ENCODE peak calls at places on chromosomes 1 and 21, in eight cellular contexts. One of them, this sample, is unnamed.

GRCh38 chr1:99240621-99241020 is 23.7 kb upstream of the PLPPR4 start:
- DNase-seq in stimulated activated CD4-positive, alpha-beta T cell treated with anti-CD3 and anti-CD28 coated beads, Interleukin-1b, Interleukin-23, amount 100 ng/mL, for 1 hour: no peak
- DNase-seq in upper lobe of left lung: no peak
- DNase-seq in activated naive CD8-positive, alpha-beta T cell treated with anti-CD3 and anti-CD28 coated beads for 36 hours: no peak
- DNase-seq in MCF 10A: no peak
- DNase-seq in stimulated activated CD8-positive, alpha-beta memory T cell treated with anti-CD3 and anti-CD28 coated beads, Interleukin-15, amount 100 ng/mL, for 4 hours: no peak
- DNase-seq in HFF-Myc: no peak
- DNase-seq in aorta: no peak
- DNase-seq in this sample: no peak

GRCh38 chr1:29282924-29283803 is 46.8 kb downstream of the PTPRU start:
- DNase-seq in stimulated activated CD4-positive, alpha-beta T cell treated with anti-CD3 and anti-CD28 coated beads, Interleukin-1b, Interleukin-23, amount 100 ng/mL, for 1 hour: no peak
- DNase-seq in upper lobe of left lung: peak
- DNase-seq in activated naive CD8-positive, alpha-beta T cell treated with anti-CD3 and anti-CD28 coated beads for 36 hours: peak
- DNase-seq in MCF 10A: peak
- DNase-seq in stimulated activated CD8-positive, alpha-beta memory T cell treated with anti-CD3 and anti-CD28 coated beads, Interleukin-15, amount 100 ng/mL, for 4 hours: no peak
- DNase-seq in HFF-Myc: no peak
- DNase-seq in aorta: peak
- DNase-seq in this sample: peak

GRCh38 chr1:201506573-201507567 is at the start of gene CSRP1:
- DNase-seq in stimulated activated CD4-positive, alpha-beta T cell treated with anti-CD3 and anti-CD28 coated beads, Interleukin-1b, Interleukin-23, amount 100 ng/mL, for 1 hour: peak
- DNase-seq in upper lobe of left lung: peak
- DNase-seq in activated naive CD8-positive, alpha-beta T cell treated with anti-CD3 and anti-CD28 coated beads for 36 hours: peak
- DNase-seq in MCF 10A: peak
- DNase-seq in stimulated activated CD8-positive, alpha-beta memory T cell treated with anti-CD3 and anti-CD28 coated beads, Interleukin-15, amount 100 ng/mL, for 4 hours: peak
- DNase-seq in HFF-Myc: no peak
- DNase-seq in aorta: peak
- DNase-seq in this sample: peak

GRCh38 chr1:201190624-201191051 is at the start of gene IGFN1:
- DNase-seq in stimulated activated CD4-positive, alpha-beta T cell treated with anti-CD3 and anti-CD28 coated beads, Interleukin-1b, Interleukin-23, amount 100 ng/mL, for 1 hour: no peak
- DNase-seq in upper lobe of left lung: peak
- DNase-seq in activated naive CD8-positive, alpha-beta T cell treated with anti-CD3 and anti-CD28 coated beads for 36 hours: no peak
- DNase-seq in MCF 10A: no peak
- DNase-seq in stimulated activated CD8-positive, alpha-beta memory T cell treated with anti-CD3 and anti-CD28 coated beads, Interleukin-15, amount 100 ng/mL, for 4 hours: no peak
- DNase-seq in HFF-Myc: no peak
- DNase-seq in aorta: no peak
- DNase-seq in this sample: no peak

GRCh38 chr21:32753818-32754610 is 17.5 kb downstream of the PAXBP1 start:
- DNase-seq in stimulated activated CD4-positive, alpha-beta T cell treated with anti-CD3 and anti-CD28 coated beads, Interleukin-1b, Interleukin-23, amount 100 ng/mL, for 1 hour: no peak
- DNase-seq in upper lobe of left lung: no peak
- DNase-seq in activated naive CD8-positive, alpha-beta T cell treated with anti-CD3 and anti-CD28 coated beads for 36 hours: no peak
- DNase-seq in MCF 10A: peak
- DNase-seq in stimulated activated CD8-positive, alpha-beta memory T cell treated with anti-CD3 and anti-CD28 coated beads, Interleukin-15, amount 100 ng/mL, for 4 hours: no peak
- DNase-seq in HFF-Myc: no peak
- DNase-seq in aorta: no peak
- DNase-seq in this sample: peak

GRCh38 chr1:20483833-20484525 is 2.0 kb downstream of the CAMK2N1 start:
- DNase-seq in stimulated activated CD4-positive, alpha-beta T cell treated with anti-CD3 and anti-CD28 coated beads, Interleukin-1b, Interleukin-23, amount 100 ng/mL, for 1 hour: no peak
- DNase-seq in upper lobe of left lung: peak
- DNase-seq in activated naive CD8-positive, alpha-beta T cell treated with anti-CD3 and anti-CD28 coated beads for 36 hours: no peak
- DNase-seq in MCF 10A: peak
- DNase-seq in stimulated activated CD8-positive, alpha-beta memory T cell treated with anti-CD3 and anti-CD28 coated beads, Interleukin-15, amount 100 ng/mL, for 4 hours: no peak
- DNase-seq in HFF-Myc: no peak
- DNase-seq in aorta: no peak
- DNase-seq in this sample: no peak

GRCh38 chr1:159250817-159251216 is 46.1 kb downstream of the ACKR1 start:
- DNase-seq in stimulated activated CD4-positive, alpha-beta T cell treated with anti-CD3 and anti-CD28 coated beads, Interleukin-1b, Interleukin-23, amount 100 ng/mL, for 1 hour: no peak
- DNase-seq in upper lobe of left lung: no peak
- DNase-seq in activated naive CD8-positive, alpha-beta T cell treated with anti-CD3 and anti-CD28 coated beads for 36 hours: no peak
- DNase-seq in MCF 10A: no peak
- DNase-seq in stimulated activated CD8-positive, alpha-beta memory T cell treated with anti-CD3 and anti-CD28 coated beads, Interleukin-15, amount 100 ng/mL, for 4 hours: no peak
- DNase-seq in HFF-Myc: no peak
- DNase-seq in aorta: no peak
- DNase-seq in this sample: no peak

GRCh38 chr1:19811206-19811851 is 3.8 kb downstream of the RNF186 start:
- DNase-seq in stimulated activated CD4-positive, alpha-beta T cell treated with anti-CD3 and anti-CD28 coated beads, Interleukin-1b, Interleukin-23, amount 100 ng/mL, for 1 hour: no peak
- DNase-seq in upper lobe of left lung: no peak
- DNase-seq in activated naive CD8-positive, alpha-beta T cell treated with anti-CD3 and anti-CD28 coated beads for 36 hours: peak
- DNase-seq in MCF 10A: peak
- DNase-seq in stimulated activated CD8-positive, alpha-beta memory T cell treated with anti-CD3 and anti-CD28 coated beads, Interleukin-15, amount 100 ng/mL, for 4 hours: no peak
- DNase-seq in HFF-Myc: no peak
- DNase-seq in aorta: peak
- DNase-seq in this sample: no peak

GRCh38 chr1:19010995-19011696 is 54.7 kb upstream of the IFFO2 start:
- DNase-seq in stimulated activated CD4-positive, alpha-beta T cell treated with anti-CD3 and anti-CD28 coated beads, Interleukin-1b, Interleukin-23, amount 100 ng/mL, for 1 hour: peak
- DNase-seq in upper lobe of left lung: peak
- DNase-seq in activated naive CD8-positive, alpha-beta T cell treated with anti-CD3 and anti-CD28 coated beads for 36 hours: peak
- DNase-seq in MCF 10A: peak
- DNase-seq in stimulated activated CD8-positive, alpha-beta memory T cell treated with anti-CD3 and anti-CD28 coated beads, Interleukin-15, amount 100 ng/mL, for 4 hours: peak
- DNase-seq in HFF-Myc: peak
- DNase-seq in aorta: peak
- DNase-seq in this sample: peak

GRCh38 chr1:245060684-245061374 is 94.0 kb upstream of the KIF26B start:
- DNase-seq in stimulated activated CD4-positive, alpha-beta T cell treated with anti-CD3 and anti-CD28 coated beads, Interleukin-1b, Interleukin-23, amount 100 ng/mL, for 1 hour: no peak
- DNase-seq in upper lobe of left lung: no peak
- DNase-seq in activated naive CD8-positive, alpha-beta T cell treated with anti-CD3 and anti-CD28 coated beads for 36 hours: no peak
- DNase-seq in MCF 10A: no peak
- DNase-seq in stimulated activated CD8-positive, alpha-beta memory T cell treated with anti-CD3 and anti-CD28 coated beads, Interleukin-15, amount 100 ng/mL, for 4 hours: no peak
- DNase-seq in HFF-Myc: no peak
- DNase-seq in aorta: no peak
- DNase-seq in this sample: no peak

GRCh38 chr21:39763282-39763970 is 18.4 kb downstream of the IGSF5 start:
- DNase-seq in stimulated activated CD4-positive, alpha-beta T cell treated with anti-CD3 and anti-CD28 coated beads, Interleukin-1b, Interleukin-23, amount 100 ng/mL, for 1 hour: no peak
- DNase-seq in upper lobe of left lung: no peak
- DNase-seq in activated naive CD8-positive, alpha-beta T cell treated with anti-CD3 and anti-CD28 coated beads for 36 hours: no peak
- DNase-seq in MCF 10A: no peak
- DNase-seq in stimulated activated CD8-positive, alpha-beta memory T cell treated with anti-CD3 and anti-CD28 coated beads, Interleukin-15, amount 100 ng/mL, for 4 hours: no peak
- DNase-seq in HFF-Myc: no peak
- DNase-seq in aorta: no peak
- DNase-seq in this sample: no peak

GRCh38 chr21:35232545-35233176 is 183.6 kb upstream of the RUNX1 start:
- DNase-seq in stimulated activated CD4-positive, alpha-beta T cell treated with anti-CD3 and anti-CD28 coated beads, Interleukin-1b, Interleukin-23, amount 100 ng/mL, for 1 hour: no peak
- DNase-seq in upper lobe of left lung: no peak
- DNase-seq in activated naive CD8-positive, alpha-beta T cell treated with anti-CD3 and anti-CD28 coated beads for 36 hours: no peak
- DNase-seq in MCF 10A: peak
- DNase-seq in stimulated activated CD8-positive, alpha-beta memory T cell treated with anti-CD3 and anti-CD28 coated beads, Interleukin-15, amount 100 ng/mL, for 4 hours: no peak
- DNase-seq in HFF-Myc: no peak
- DNase-seq in aorta: no peak
- DNase-seq in this sample: peak

GRCh38 chr1:167219194-167219593 is 1.5 kb upstream of the POU2F1 start:
- DNase-seq in stimulated activated CD4-positive, alpha-beta T cell treated with anti-CD3 and anti-CD28 coated beads, Interleukin-1b, Interleukin-23, amount 100 ng/mL, for 1 hour: no peak
- DNase-seq in upper lobe of left lung: no peak
- DNase-seq in activated naive CD8-positive, alpha-beta T cell treated with anti-CD3 and anti-CD28 coated beads for 36 hours: no peak
- DNase-seq in MCF 10A: no peak
- DNase-seq in stimulated activated CD8-positive, alpha-beta memory T cell treated with anti-CD3 and anti-CD28 coated beads, Interleukin-15, amount 100 ng/mL, for 4 hours: no peak
- DNase-seq in HFF-Myc: no peak
- DNase-seq in aorta: no peak
- DNase-seq in this sample: no peak

GRCh38 chr1:204438628-204439027 is 27.0 kb upstream of the PPP1R15B start:
- DNase-seq in stimulated activated CD4-positive, alpha-beta T cell treated with anti-CD3 and anti-CD28 coated beads, Interleukin-1b, Interleukin-23, amount 100 ng/mL, for 1 hour: no peak
- DNase-seq in upper lobe of left lung: no peak
- DNase-seq in activated naive CD8-positive, alpha-beta T cell treated with anti-CD3 and anti-CD28 coated beads for 36 hours: no peak
- DNase-seq in MCF 10A: peak
- DNase-seq in stimulated activated CD8-positive, alpha-beta memory T cell treated with anti-CD3 and anti-CD28 coated beads, Interleukin-15, amount 100 ng/mL, for 4 hours: no peak
- DNase-seq in HFF-Myc: peak
- DNase-seq in aorta: peak
- DNase-seq in this sample: peak

GRCh38 chr1:34268311-34269042 is 91.8 kb downstream of the C1orf94 start:
- DNase-seq in stimulated activated CD4-positive, alpha-beta T cell treated with anti-CD3 and anti-CD28 coated beads, Interleukin-1b, Interleukin-23, amount 100 ng/mL, for 1 hour: no peak
- DNase-seq in upper lobe of left lung: no peak
- DNase-seq in activated naive CD8-positive, alpha-beta T cell treated with anti-CD3 and anti-CD28 coated beads for 36 hours: no peak
- DNase-seq in MCF 10A: no peak
- DNase-seq in stimulated activated CD8-positive, alpha-beta memory T cell treated with anti-CD3 and anti-CD28 coated beads, Interleukin-15, amount 100 ng/mL, for 4 hours: no peak
- DNase-seq in HFF-Myc: peak
- DNase-seq in aorta: no peak
- DNase-seq in this sample: peak

GRCh38 chr1:68963353-68963752 is 466.5 kb upstream of the DEPDC1 start:
- DNase-seq in stimulated activated CD4-positive, alpha-beta T cell treated with anti-CD3 and anti-CD28 coated beads, Interleukin-1b, Interleukin-23, amount 100 ng/mL, for 1 hour: no peak
- DNase-seq in upper lobe of left lung: no peak
- DNase-seq in activated naive CD8-positive, alpha-beta T cell treated with anti-CD3 and anti-CD28 coated beads for 36 hours: no peak
- DNase-seq in MCF 10A: no peak
- DNase-seq in stimulated activated CD8-positive, alpha-beta memory T cell treated with anti-CD3 and anti-CD28 coated beads, Interleukin-15, amount 100 ng/mL, for 4 hours: no peak
- DNase-seq in HFF-Myc: no peak
- DNase-seq in aorta: no peak
- DNase-seq in this sample: no peak

GRCh38 chr1:156638189-156638588 is 3.7 kb upstream of the BCAN start:
- DNase-seq in stimulated activated CD4-positive, alpha-beta T cell treated with anti-CD3 and anti-CD28 coated beads, Interleukin-1b, Interleukin-23, amount 100 ng/mL, for 1 hour: no peak
- DNase-seq in upper lobe of left lung: no peak
- DNase-seq in activated naive CD8-positive, alpha-beta T cell treated with anti-CD3 and anti-CD28 coated beads for 36 hours: no peak
- DNase-seq in MCF 10A: no peak
- DNase-seq in stimulated activated CD8-positive, alpha-beta memory T cell treated with anti-CD3 and anti-CD28 coated beads, Interleukin-15, amount 100 ng/mL, for 4 hours: no peak
- DNase-seq in HFF-Myc: no peak
- DNase-seq in aorta: no peak
- DNase-seq in this sample: no peak

GRCh38 chr1:150567717-150568561 is 11.5 kb downstream of the MCL1 start:
- DNase-seq in stimulated activated CD4-positive, alpha-beta T cell treated with anti-CD3 and anti-CD28 coated beads, Interleukin-1b, Interleukin-23, amount 100 ng/mL, for 1 hour: no peak
- DNase-seq in upper lobe of left lung: no peak
- DNase-seq in activated naive CD8-positive, alpha-beta T cell treated with anti-CD3 and anti-CD28 coated beads for 36 hours: peak
- DNase-seq in MCF 10A: peak
- DNase-seq in stimulated activated CD8-positive, alpha-beta memory T cell treated with anti-CD3 and anti-CD28 coated beads, Interleukin-15, amount 100 ng/mL, for 4 hours: no peak
- DNase-seq in HFF-Myc: peak
- DNase-seq in aorta: peak
- DNase-seq in this sample: peak

GRCh38 chr1:196049407-196049806 is 558.8 kb downstream of the KCNT2 start:
- DNase-seq in stimulated activated CD4-positive, alpha-beta T cell treated with anti-CD3 and anti-CD28 coated beads, Interleukin-1b, Interleukin-23, amount 100 ng/mL, for 1 hour: no peak
- DNase-seq in upper lobe of left lung: no peak
- DNase-seq in activated naive CD8-positive, alpha-beta T cell treated with anti-CD3 and anti-CD28 coated beads for 36 hours: no peak
- DNase-seq in MCF 10A: no peak
- DNase-seq in stimulated activated CD8-positive, alpha-beta memory T cell treated with anti-CD3 and anti-CD28 coated beads, Interleukin-15, amount 100 ng/mL, for 4 hours: no peak
- DNase-seq in HFF-Myc: no peak
- DNase-seq in aorta: no peak
- DNase-seq in this sample: no peak

GRCh38 chr1:181128592-181129497 is 40.3 kb downstream of the IER5 start:
- DNase-seq in stimulated activated CD4-positive, alpha-beta T cell treated with anti-CD3 and anti-CD28 coated beads, Interleukin-1b, Interleukin-23, amount 100 ng/mL, for 1 hour: no peak
- DNase-seq in upper lobe of left lung: peak
- DNase-seq in activated naive CD8-positive, alpha-beta T cell treated with anti-CD3 and anti-CD28 coated beads for 36 hours: no peak
- DNase-seq in MCF 10A: no peak
- DNase-seq in stimulated activated CD8-positive, alpha-beta memory T cell treated with anti-CD3 and anti-CD28 coated beads, Interleukin-15, amount 100 ng/mL, for 4 hours: no peak
- DNase-seq in HFF-Myc: no peak
- DNase-seq in aorta: peak
- DNase-seq in this sample: no peak

GRCh38 chr1:162141273-162142023 is 72.0 kb downstream of the NOS1AP start:
- DNase-seq in stimulated activated CD4-positive, alpha-beta T cell treated with anti-CD3 and anti-CD28 coated beads, Interleukin-1b, Interleukin-23, amount 100 ng/mL, for 1 hour: no peak
- DNase-seq in upper lobe of left lung: no peak
- DNase-seq in activated naive CD8-positive, alpha-beta T cell treated with anti-CD3 and anti-CD28 coated beads for 36 hours: no peak
- DNase-seq in MCF 10A: peak
- DNase-seq in stimulated activated CD8-positive, alpha-beta memory T cell treated with anti-CD3 and anti-CD28 coated beads, Interleukin-15, amount 100 ng/mL, for 4 hours: no peak
- DNase-seq in HFF-Myc: no peak
- DNase-seq in aorta: no peak
- DNase-seq in this sample: peak

GRCh38 chr1:30467101-30467500 is 256.3 kb downstream of the MATN1 start:
- DNase-seq in stimulated activated CD4-positive, alpha-beta T cell treated with anti-CD3 and anti-CD28 coated beads, Interleukin-1b, Interleukin-23, amount 100 ng/mL, for 1 hour: no peak
- DNase-seq in upper lobe of left lung: no peak
- DNase-seq in activated naive CD8-positive, alpha-beta T cell treated with anti-CD3 and anti-CD28 coated beads for 36 hours: no peak
- DNase-seq in MCF 10A: no peak
- DNase-seq in stimulated activated CD8-positive, alpha-beta memory T cell treated with anti-CD3 and anti-CD28 coated beads, Interleukin-15, amount 100 ng/mL, for 4 hours: no peak
- DNase-seq in HFF-Myc: no peak
- DNase-seq in aorta: no peak
- DNase-seq in this sample: no peak

GRCh38 chr1:21652937-21653743 is 16.0 kb downstream of the RAP1GAP start:
- DNase-seq in stimulated activated CD4-positive, alpha-beta T cell treated with anti-CD3 and anti-CD28 coated beads, Interleukin-1b, Interleukin-23, amount 100 ng/mL, for 1 hour: no peak
- DNase-seq in upper lobe of left lung: no peak
- DNase-seq in activated naive CD8-positive, alpha-beta T cell treated with anti-CD3 and anti-CD28 coated beads for 36 hours: no peak
- DNase-seq in MCF 10A: no peak
- DNase-seq in stimulated activated CD8-positive, alpha-beta memory T cell treated with anti-CD3 and anti-CD28 coated beads, Interleukin-15, amount 100 ng/mL, for 4 hours: no peak
- DNase-seq in HFF-Myc: no peak
- DNase-seq in aorta: no peak
- DNase-seq in this sample: no peak

GRCh38 chr21:46617267-46618051 is 12.6 kb upstream of the S100B start:
- DNase-seq in stimulated activated CD4-positive, alpha-beta T cell treated with anti-CD3 and anti-CD28 coated beads, Interleukin-1b, Interleukin-23, amount 100 ng/mL, for 1 hour: no peak
- DNase-seq in upper lobe of left lung: no peak
- DNase-seq in activated naive CD8-positive, alpha-beta T cell treated with anti-CD3 and anti-CD28 coated beads for 36 hours: no peak
- DNase-seq in MCF 10A: no peak
- DNase-seq in stimulated activated CD8-positive, alpha-beta memory T cell treated with anti-CD3 and anti-CD28 coated beads, Interleukin-15, amount 100 ng/mL, for 4 hours: no peak
- DNase-seq in HFF-Myc: no peak
- DNase-seq in aorta: no peak
- DNase-seq in this sample: no peak

GRCh38 chr1:202084791-202085681 is 37.7 kb upstream of the GPR37L1 start:
- DNase-seq in stimulated activated CD4-positive, alpha-beta T cell treated with anti-CD3 and anti-CD28 coated beads, Interleukin-1b, Interleukin-23, amount 100 ng/mL, for 1 hour: no peak
- DNase-seq in upper lobe of left lung: no peak
- DNase-seq in activated naive CD8-positive, alpha-beta T cell treated with anti-CD3 and anti-CD28 coated beads for 36 hours: no peak
- DNase-seq in MCF 10A: peak
- DNase-seq in stimulated activated CD8-positive, alpha-beta memory T cell treated with anti-CD3 and anti-CD28 coated beads, Interleukin-15, amount 100 ng/mL, for 4 hours: no peak
- DNase-seq in HFF-Myc: no peak
- DNase-seq in aorta: no peak
- DNase-seq in this sample: no peak

GRCh38 chr1:25711555-25712298 is 88.3 kb upstream of the SELENON start:
- DNase-seq in stimulated activated CD4-positive, alpha-beta T cell treated with anti-CD3 and anti-CD28 coated beads, Interleukin-1b, Interleukin-23, amount 100 ng/mL, for 1 hour: peak
- DNase-seq in upper lobe of left lung: peak
- DNase-seq in activated naive CD8-positive, alpha-beta T cell treated with anti-CD3 and anti-CD28 coated beads for 36 hours: peak
- DNase-seq in MCF 10A: no peak
- DNase-seq in stimulated activated CD8-positive, alpha-beta memory T cell treated with anti-CD3 and anti-CD28 coated beads, Interleukin-15, amount 100 ng/mL, for 4 hours: no peak
- DNase-seq in HFF-Myc: no peak
- DNase-seq in aorta: peak
- DNase-seq in this sample: no peak

GRCh38 chr21:38272215-38272614 is 15.4 kb downstream of the KCNJ15 start:
- DNase-seq in stimulated activated CD4-positive, alpha-beta T cell treated with anti-CD3 and anti-CD28 coated beads, Interleukin-1b, Interleukin-23, amount 100 ng/mL, for 1 hour: no peak
- DNase-seq in upper lobe of left lung: peak
- DNase-seq in activated naive CD8-positive, alpha-beta T cell treated with anti-CD3 and anti-CD28 coated beads for 36 hours: no peak
- DNase-seq in MCF 10A: no peak
- DNase-seq in stimulated activated CD8-positive, alpha-beta memory T cell treated with anti-CD3 and anti-CD28 coated beads, Interleukin-15, amount 100 ng/mL, for 4 hours: no peak
- DNase-seq in HFF-Myc: no peak
- DNase-seq in aorta: no peak
- DNase-seq in this sample: no peak

GRCh38 chr1:64038965-64039926 is 164.2 kb upstream of the UBE2U start:
- DNase-seq in stimulated activated CD4-positive, alpha-beta T cell treated with anti-CD3 and anti-CD28 coated beads, Interleukin-1b, Interleukin-23, amount 100 ng/mL, for 1 hour: no peak
- DNase-seq in upper lobe of left lung: no peak
- DNase-seq in activated naive CD8-positive, alpha-beta T cell treated with anti-CD3 and anti-CD28 coated beads for 36 hours: no peak
- DNase-seq in MCF 10A: peak
- DNase-seq in stimulated activated CD8-positive, alpha-beta memory T cell treated with anti-CD3 and anti-CD28 coated beads, Interleukin-15, amount 100 ng/mL, for 4 hours: no peak
- DNase-seq in HFF-Myc: peak
- DNase-seq in aorta: peak
- DNase-seq in this sample: peak

GRCh38 chr1:230189276-230190183 is 122.5 kb downstream of the GALNT2 start:
- DNase-seq in stimulated activated CD4-positive, alpha-beta T cell treated with anti-CD3 and anti-CD28 coated beads, Interleukin-1b, Interleukin-23, amount 100 ng/mL, for 1 hour: no peak
- DNase-seq in upper lobe of left lung: no peak
- DNase-seq in activated naive CD8-positive, alpha-beta T cell treated with anti-CD3 and anti-CD28 coated beads for 36 hours: no peak
- DNase-seq in MCF 10A: no peak
- DNase-seq in stimulated activated CD8-positive, alpha-beta memory T cell treated with anti-CD3 and anti-CD28 coated beads, Interleukin-15, amount 100 ng/mL, for 4 hours: no peak
- DNase-seq in HFF-Myc: no peak
- DNase-seq in aorta: no peak
- DNase-seq in this sample: no peak

GRCh38 chr21:35508389-35508888 is 459.3 kb upstream of the RUNX1 start:
- DNase-seq in stimulated activated CD4-positive, alpha-beta T cell treated with anti-CD3 and anti-CD28 coated beads, Interleukin-1b, Interleukin-23, amount 100 ng/mL, for 1 hour: no peak
- DNase-seq in upper lobe of left lung: no peak
- DNase-seq in activated naive CD8-positive, alpha-beta T cell treated with anti-CD3 and anti-CD28 coated beads for 36 hours: no peak
- DNase-seq in MCF 10A: peak
- DNase-seq in stimulated activated CD8-positive, alpha-beta memory T cell treated with anti-CD3 and anti-CD28 coated beads, Interleukin-15, amount 100 ng/mL, for 4 hours: no peak
- DNase-seq in HFF-Myc: peak
- DNase-seq in aorta: peak
- DNase-seq in this sample: no peak

GRCh38 chr1:173341307-173341706 is 134.2 kb upstream of the TNFSF4 start:
- DNase-seq in stimulated activated CD4-positive, alpha-beta T cell treated with anti-CD3 and anti-CD28 coated beads, Interleukin-1b, Interleukin-23, amount 100 ng/mL, for 1 hour: no peak
- DNase-seq in upper lobe of left lung: no peak
- DNase-seq in activated naive CD8-positive, alpha-beta T cell treated with anti-CD3 and anti-CD28 coated beads for 36 hours: no peak
- DNase-seq in MCF 10A: peak
- DNase-seq in stimulated activated CD8-positive, alpha-beta memory T cell treated with anti-CD3 and anti-CD28 coated beads, Interleukin-15, amount 100 ng/mL, for 4 hours: no peak
- DNase-seq in HFF-Myc: no peak
- DNase-seq in aorta: peak
- DNase-seq in this sample: no peak

GRCh38 chr1:36286802-36287201 is 19.4 kb upstream of the SH3D21 start:
- DNase-seq in stimulated activated CD4-positive, alpha-beta T cell treated with anti-CD3 and anti-CD28 coated beads, Interleukin-1b, Interleukin-23, amount 100 ng/mL, for 1 hour: no peak
- DNase-seq in upper lobe of left lung: no peak
- DNase-seq in activated naive CD8-positive, alpha-beta T cell treated with anti-CD3 and anti-CD28 coated beads for 36 hours: no peak
- DNase-seq in MCF 10A: no peak
- DNase-seq in stimulated activated CD8-positive, alpha-beta memory T cell treated with anti-CD3 and anti-CD28 coated beads, Interleukin-15, amount 100 ng/mL, for 4 hours: no peak
- DNase-seq in HFF-Myc: no peak
- DNase-seq in aorta: no peak
- DNase-seq in this sample: no peak

GRCh38 chr1:165288301-165289120 is 68.0 kb downstream of the LMX1A start:
- DNase-seq in stimulated activated CD4-positive, alpha-beta T cell treated with anti-CD3 and anti-CD28 coated beads, Interleukin-1b, Interleukin-23, amount 100 ng/mL, for 1 hour: no peak
- DNase-seq in upper lobe of left lung: peak
- DNase-seq in activated naive CD8-positive, alpha-beta T cell treated with anti-CD3 and anti-CD28 coated beads for 36 hours: no peak
- DNase-seq in MCF 10A: peak
- DNase-seq in stimulated activated CD8-positive, alpha-beta memory T cell treated with anti-CD3 and anti-CD28 coated beads, Interleukin-15, amount 100 ng/mL, for 4 hours: no peak
- DNase-seq in HFF-Myc: no peak
- DNase-seq in aorta: no peak
- DNase-seq in this sample: no peak

This sample was measured in RWPE1.